ENCODE peak calls at places on chromosomes 16 and 17, in seven cellular contexts. S is GM10248, P is neural crest cell, J is bronchial epithelial cell, T is endothelial cell, V is upper lobe of right lung, W is choroid plexus epithelial cell. L is an unnamed sample.

GRCh38 chr16:57626420-57627170 is 1.8 kb upstream of the ADGRG1 start:
- DNase-seq in P (no peak), J (no peak), S (no peak), V (no peak), W (no peak), T (no peak), L (no peak)

GRCh38 chr17:16013943-16014407 is 14.4 kb downstream of the TTC19 start:
- DNase-seq in S (no peak), V (no peak), W (peak), T (peak), J (peak), P (peak), L (no peak)

GRCh38 chr17:79156463-79157095 is 82.0 kb downstream of the ENGASE start:
- DNase-seq in P (no peak), V (no peak), W (no peak), J (no peak), T (no peak), S (no peak), L (no peak)

GRCh38 chr17:38454528-38454927 is 26.3 kb downstream of the ARHGAP23 start:
- DNase-seq in V (peak), P (no peak), T (no peak), J (peak), S (no peak), W (peak), L (no peak)

GRCh38 chr17:13593757-13594156 is 8.0 kb downstream of the HS3ST3A1 start:
- DNase-seq in J (no peak), V (no peak), S (no peak), W (peak), T (no peak), P (no peak), L (no peak)

GRCh38 chr16:66250686-66251405 is 115.6 kb upstream of the CDH5 start:
- DNase-seq in T (no peak), S (no peak), P (peak), J (no peak), V (peak), W (peak), L (no peak)

GRCh38 chr17:72122668-72123495 is 2.1 kb downstream of the SOX9 start:
- DNase-seq in V (peak), W (peak), J (no peak), P (peak), S (peak), T (peak), L (no peak)

GRCh38 chr16:71628810-71629209 is 2.8 kb downstream of the MARVELD3 start:
- DNase-seq in S (no peak), V (no peak), J (peak), T (peak), W (peak), P (no peak), L (no peak)

GRCh38 chr17:70319516-70319915 is 150.2 kb downstream of the KCNJ2 start:
- DNase-seq in P (no peak), J (no peak), V (no peak), W (no peak), T (no peak), S (no peak), L (no peak)

GRCh38 chr17:36936455-36936934 is 780 bp upstream of the LHX1 start:
- DNase-seq in J (no peak), W (no peak), T (no peak), V (no peak), S (no peak), P (peak), L (no peak)

GRCh38 chr16:28106467-28106866 is 43.0 kb upstream of the GSG1L start:
- DNase-seq in T (no peak), W (no peak), P (no peak), V (no peak), S (no peak), J (no peak), L (no peak)

GRCh38 chr17:80750263-80750662 is 205.6 kb downstream of the RPTOR start:
- DNase-seq in P (no peak), S (no peak), J (no peak), V (no peak), W (no peak), T (no peak), L (no peak)

GRCh38 chr16:21190599-21190998 is 20.8 kb downstream of the ZP2 start:
- DNase-seq in W (no peak), P (no peak), J (no peak), S (no peak), V (no peak), T (no peak), L (no peak)

GRCh38 chr17:46167826-46168569 is 25.2 kb downstream of the KANSL1 start:
- DNase-seq in W (peak), T (no peak), P (no peak), S (no peak), J (peak), V (no peak), L (no peak)

GRCh38 chr16:17460890-17461289 is 9.9 kb downstream of the XYLT1 start:
- DNase-seq in W (no peak), S (no peak), V (no peak), P (no peak), J (no peak), T (no peak), L (no peak)

GRCh38 chr16:28491080-28491969 is 549 bp downstream of the CLN3 start:
- DNase-seq in W (peak), J (peak), V (peak), S (peak), P (peak), T (peak), L (no peak)

GRCh38 chr17:33200587-33200986 is 92.5 kb downstream of the ASIC2 start:
- DNase-seq in T (peak), W (no peak), S (no peak), P (no peak), J (peak), V (no peak), L (no peak)

GRCh38 chr17:36120221-36120620 is 16.6 kb downstream of the CCL4 start:
- DNase-seq in W (no peak), V (no peak), P (no peak), T (no peak), S (no peak), J (no peak), L (no peak)

GRCh38 chr17:32393904-32394303 is 43.9 kb downstream of the ZNF207 start:
- DNase-seq in J (no peak), S (no peak), P (no peak), V (no peak), T (no peak), W (no peak), L (no peak)

DNA sequence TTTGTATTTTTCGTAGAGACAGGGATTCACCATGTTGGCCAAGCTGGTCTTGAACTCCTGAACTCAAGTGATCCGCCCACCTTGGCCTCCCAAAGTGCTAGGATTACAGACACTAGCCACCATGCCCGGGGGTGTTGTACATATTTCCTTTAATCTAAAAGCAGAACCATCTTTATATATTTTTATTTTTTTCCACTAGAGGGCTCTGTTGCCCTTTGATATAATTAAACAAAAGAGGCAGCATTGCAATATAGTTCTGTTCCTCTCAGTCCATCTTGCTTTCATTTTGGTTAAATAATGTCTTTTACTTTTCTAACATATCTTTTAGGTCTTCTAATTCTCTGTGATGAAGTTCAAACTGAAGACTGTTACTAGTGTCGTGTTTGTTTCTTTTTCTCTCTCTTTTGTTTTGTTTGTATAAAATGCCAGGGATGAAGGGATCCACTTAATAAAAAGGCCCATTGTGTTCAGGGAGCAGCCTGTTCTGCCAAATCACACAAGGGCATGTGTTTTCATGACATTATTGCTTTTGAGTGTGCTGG is 23.4 kb downstream of the WWOX start:
- DNase-seq in W (peak), V (no peak), J (peak), P (no peak), S (peak), T (no peak), L (no peak)
- TF ChIP-seq CTCF in W (peak), V (peak), J (peak), P (peak), S (peak), T (peak), L (no peak)

DNA sequence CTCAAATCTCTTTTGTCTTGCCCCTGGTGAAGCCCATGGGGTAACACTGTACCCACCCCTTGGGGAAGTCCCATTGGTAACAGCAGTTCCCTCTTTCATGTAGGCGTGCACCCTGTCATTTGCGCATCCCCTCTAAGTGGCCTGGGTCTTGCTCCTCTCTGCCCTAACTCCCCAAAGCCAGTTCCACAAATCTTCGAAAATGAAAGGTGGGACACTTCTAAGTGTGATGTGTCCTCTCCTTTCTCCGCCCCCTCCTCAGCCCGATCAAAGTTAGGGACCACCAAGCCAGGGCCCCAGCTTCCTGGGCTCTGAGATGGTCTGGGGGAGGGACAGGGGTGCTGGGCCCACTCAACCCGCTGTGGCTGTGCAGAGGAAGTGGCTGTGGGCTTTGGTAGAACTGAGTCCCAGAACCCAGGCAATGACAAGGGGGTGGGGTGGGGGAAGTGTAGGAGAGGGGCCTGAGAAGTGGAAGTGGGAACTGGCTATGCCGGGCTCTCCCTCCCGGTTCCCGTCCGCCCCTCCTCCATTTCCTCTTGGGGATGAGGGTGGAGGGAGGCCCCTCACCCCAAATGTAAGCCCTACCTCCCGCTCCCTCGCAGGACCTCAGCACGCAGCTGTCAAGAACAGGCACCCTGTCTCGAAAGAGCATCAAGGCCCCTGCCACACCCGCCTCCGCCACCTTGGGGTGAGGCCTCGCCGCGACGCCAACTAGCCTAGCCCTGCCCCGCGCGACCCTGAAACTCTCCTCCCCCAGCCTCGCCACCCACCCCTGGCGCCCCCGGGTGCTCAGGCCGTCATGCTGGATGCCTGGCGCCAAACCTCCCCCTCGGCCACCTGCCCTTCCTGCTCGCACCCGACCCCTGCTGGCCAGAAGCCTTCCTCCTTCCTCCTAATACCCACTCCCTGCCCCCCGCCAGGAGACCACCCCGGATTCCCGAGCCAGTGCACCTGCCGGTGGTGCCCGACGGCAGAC is 8.7 kb downstream of the ABI3 start:
- DNase-seq in P (no peak), W (no peak), J (no peak), V (peak), T (no peak), S (peak), L (peak)
- TF ChIP-seq CTCF in P (no peak), W (peak), J (peak), V (no peak), T (no peak), S (peak), L (no peak)

GRCh38 chr16:1575578-1575977 is 36.3 kb downstream of the IFT140 start:
- DNase-seq in V (no peak), T (no peak), J (no peak), S (no peak), P (no peak), W (no peak), L (no peak)

GRCh38 chr16:1572664-1573063 is 39.2 kb downstream of the TMEM204 start:
- DNase-seq in W (no peak), T (no peak), P (no peak), V (no peak), J (no peak), S (no peak), L (no peak)

GRCh38 chr16:1573301-1573700 is 38.6 kb downstream of the IFT140 start:
- DNase-seq in V (no peak), S (no peak), P (no peak), T (no peak), W (no peak), J (no peak), L (no peak)

GRCh38 chr16:1567988-1568387 is 34.5 kb downstream of the TMEM204 start:
- DNase-seq in V (no peak), W (no peak), J (no peak), T (no peak), S (no peak), P (no peak), L (no peak)

GRCh38 chr16:1571012-1571671 is 37.7 kb downstream of the TMEM204 start:
- DNase-seq in V (no peak), W (no peak), T (no peak), J (no peak), S (no peak), P (no peak), L (no peak)
- TF ChIP-seq CTCF in V (no peak), W (no peak), T (no peak), J (no peak), S (no peak), P (no peak), L (no peak)

GRCh38 chr17:44327715-44328449 is 3.3 kb upstream of the SLC25A39 start:
- DNase-seq in P (no peak), V (no peak), J (no peak), W (no peak), T (no peak), S (no peak), L (no peak)

GRCh38 chr17:44324092-44324570 is 492 bp downstream of the SLC25A39 start:
- DNase-seq in J (no peak), W (no peak), S (no peak), T (no peak), V (peak), P (no peak), L (no peak)

GRCh38 chr17:44324571-44325275 is at the start of gene SLC25A39:
- DNase-seq in P (peak), J (peak), W (peak), V (peak), S (peak), T (peak), L (peak)

GRCh38 chr17:44323359-44324091 is 1.1 kb downstream of the SLC25A39 start:
- DNase-seq in S (no peak), J (no peak), P (no peak), V (no peak), T (no peak), W (no peak), L (no peak)

DNA sequence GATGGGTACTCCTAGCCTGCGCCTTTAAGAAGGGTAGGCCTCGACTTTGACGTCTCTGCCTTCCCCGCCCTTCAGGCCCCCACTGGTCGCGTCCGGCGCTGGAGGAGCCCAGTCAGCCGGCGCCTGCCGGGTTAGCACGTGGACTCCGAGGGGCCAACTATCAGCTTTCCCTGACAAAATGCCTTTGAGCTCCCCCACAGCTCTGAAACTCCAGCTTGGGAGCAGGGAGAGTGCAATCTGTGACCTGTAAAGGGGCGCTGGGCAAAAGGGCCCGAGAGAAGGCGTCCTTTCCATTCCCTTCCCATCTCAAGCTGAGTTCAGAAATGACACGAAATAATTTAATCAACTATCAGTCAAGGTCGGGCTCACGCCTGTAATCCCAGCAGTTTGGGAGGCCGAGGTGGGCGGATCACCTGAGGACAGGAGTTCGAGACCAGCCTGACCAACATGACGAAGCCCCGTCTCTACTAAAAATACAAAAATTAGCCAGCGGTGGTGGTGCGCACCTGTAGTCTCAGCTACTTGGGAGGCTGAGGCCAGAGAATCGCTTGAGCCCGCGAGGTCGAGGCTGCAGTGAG is 2.3 kb upstream of the SLC25A39 start:
- DNase-seq in T (peak), V (peak), P (peak), W (peak), S (peak), J (peak), L (peak)
- TF ChIP-seq CTCF in T (no peak), V (no peak), P (no peak), W (no peak), S (peak), J (no peak), L (no peak)

GRCh38 chr17:47803751-47804150 is 17.8 kb downstream of the OSBPL7 start:
- DNase-seq in W (no peak), V (no peak), S (no peak), J (no peak), T (no peak), P (no peak), L (no peak)

GRCh38 chr17:47801906-47802305 is 19.7 kb downstream of the OSBPL7 start:
- DNase-seq in J (no peak), V (no peak), S (no peak), T (no peak), W (no peak), P (no peak), L (no peak)

GRCh38 chr17:47803201-47803600 is 18.4 kb downstream of the OSBPL7 start:
- DNase-seq in W (no peak), T (no peak), J (no peak), S (no peak), P (no peak), V (no peak), L (no peak)

GRCh38 chr17:47801176-47801765 is 20.3 kb downstream of the OSBPL7 start:
- DNase-seq in T (no peak), V (no peak), W (no peak), P (no peak), S (no peak), J (no peak), L (no peak)

GRCh38 chr17:47802341-47803022 is 19.1 kb downstream of the OSBPL7 start:
- DNase-seq in P (peak), J (peak), W (peak), S (peak), V (no peak), T (peak), L (peak)
- TF ChIP-seq CTCF in P (peak), J (peak), W (peak), S (peak), V (peak), T (no peak), L (no peak)

DNA sequence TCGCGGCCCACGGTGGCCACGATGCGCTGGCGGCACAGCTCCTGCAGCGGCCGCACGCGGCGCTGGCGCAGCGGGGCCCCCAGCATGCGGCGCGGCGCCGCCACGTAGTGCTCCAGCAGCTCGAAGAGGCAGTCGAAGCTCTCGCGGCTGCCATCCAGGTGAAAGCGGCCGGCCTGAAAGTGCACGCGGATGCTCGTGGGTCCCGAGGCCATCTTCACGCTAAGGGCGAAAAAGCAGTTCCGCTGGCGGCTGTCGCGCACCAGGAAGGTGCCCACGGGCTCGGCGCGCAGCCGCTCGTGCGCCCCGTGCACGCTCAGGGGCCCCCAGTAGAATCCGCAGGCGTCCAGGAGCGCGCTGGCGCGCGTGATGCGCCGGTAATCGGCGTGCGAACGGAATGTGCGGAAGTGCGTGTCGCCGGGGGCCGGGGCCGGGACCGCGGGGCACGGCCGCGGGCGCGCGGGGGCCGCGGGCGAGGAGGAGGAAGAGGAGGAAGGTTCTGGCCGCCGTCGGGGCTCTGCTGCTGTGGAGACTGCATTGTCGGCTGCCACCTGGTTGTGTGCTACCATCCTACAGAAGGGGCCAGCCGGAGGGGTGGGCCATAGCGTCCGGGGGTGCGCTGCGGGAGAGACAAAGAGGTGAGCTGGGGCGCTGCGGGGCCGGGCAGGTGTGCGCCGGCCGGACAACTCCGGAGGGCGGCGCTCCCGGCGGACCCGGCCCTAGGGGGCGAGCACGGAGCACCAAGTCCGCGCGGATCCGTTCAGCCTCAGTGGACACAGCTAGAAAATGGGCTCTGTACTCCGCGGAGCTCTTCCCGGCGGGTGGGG is 879 bp downstream of the SOCS1 start:
- DNase-seq in S (no peak), P (peak), T (peak), J (peak), W (peak), V (peak), L (peak)
- TF ChIP-seq CTCF in S (peak), P (peak), T (no peak), J (peak), W (no peak), V (no peak), L (no peak)

GRCh38 chr17:30230596-30231125 is 4.8 kb downstream of the SLC6A4 start:
- DNase-seq in J (peak), P (no peak), V (no peak), S (no peak), T (no peak), W (no peak), L (no peak)
- TF ChIP-seq CTCF in J (no peak), P (no peak), V (no peak), S (no peak), T (no peak), W (no peak), L (no peak)

L was measured in activated B cell treated with CpG ODN at 0.5 μM for 24 hours.